ENCODE peak calls at places on chromosomes 5 and 9, in six cellular contexts. One of them, this sample, is unnamed.

GRCh38 chr5:73450672-73451217 is 2.2 kb upstream of the FOXD1 start:
- DNase-seq in skeletal muscle cell: no peak
- DNase-seq in lung microvascular endothelial cell: peak
- DNase-seq in right cardiac atrium: no peak
- DNase-seq in EL: no peak
- DNase-seq in pancreas: no peak
- DNase-seq in this sample: no peak

GRCh38 chr9:20786807-20787206 is 102.7 kb downstream of the FOCAD start:
- DNase-seq in lung microvascular endothelial cell: no peak
- DNase-seq in skeletal muscle cell: no peak
- DNase-seq in right cardiac atrium: peak
- DNase-seq in EL: no peak
- DNase-seq in pancreas: no peak
- DNase-seq in this sample: no peak

GRCh38 chr9:131670247-131670681 is 69.6 kb downstream of the RAPGEF1 start:
- DNase-seq in lung microvascular endothelial cell: no peak
- DNase-seq in skeletal muscle cell: no peak
- DNase-seq in EL: no peak
- DNase-seq in pancreas: no peak
- DNase-seq in right cardiac atrium: peak
- DNase-seq in this sample: no peak

GRCh38 chr5:21774791-21775190 is 1078.4 kb downstream of the CDH12 start:
- DNase-seq in right cardiac atrium: no peak
- DNase-seq in EL: no peak
- DNase-seq in skeletal muscle cell: peak
- DNase-seq in lung microvascular endothelial cell: peak
- DNase-seq in pancreas: no peak
- DNase-seq in this sample: no peak

GRCh38 chr5:121581588-121581987 is 270.1 kb upstream of the FTMT start:
- DNase-seq in right cardiac atrium: no peak
- DNase-seq in EL: no peak
- DNase-seq in skeletal muscle cell: no peak
- DNase-seq in lung microvascular endothelial cell: no peak
- DNase-seq in pancreas: no peak
- DNase-seq in this sample: no peak

GRCh38 chr5:24646915-24647314 is 2.1 kb upstream of the CDH10 start:
- DNase-seq in skeletal muscle cell: no peak
- DNase-seq in lung microvascular endothelial cell: no peak
- DNase-seq in right cardiac atrium: no peak
- DNase-seq in pancreas: no peak
- DNase-seq in EL: no peak
- DNase-seq in this sample: no peak

GRCh38 chr5:128498844-128499455 is 39.1 kb downstream of the FBN2 start:
- DNase-seq in lung microvascular endothelial cell: peak
- DNase-seq in right cardiac atrium: no peak
- DNase-seq in EL: peak
- DNase-seq in skeletal muscle cell: peak
- DNase-seq in pancreas: no peak
- DNase-seq in this sample: no peak

GRCh38 chr9:133910855-133911514 is 81.1 kb downstream of the VAV2 start:
- DNase-seq in right cardiac atrium: no peak
- DNase-seq in EL: no peak
- DNase-seq in skeletal muscle cell: no peak
- DNase-seq in pancreas: no peak
- DNase-seq in lung microvascular endothelial cell: no peak
- DNase-seq in this sample: no peak

GRCh38 chr9:36939655-36940578 is 94.2 kb downstream of the PAX5 start:
- DNase-seq in pancreas: no peak
- DNase-seq in lung microvascular endothelial cell: no peak
- DNase-seq in EL: no peak
- DNase-seq in skeletal muscle cell: no peak
- DNase-seq in right cardiac atrium: no peak
- DNase-seq in this sample: no peak

GRCh38 chr9:121773286-121773953 is 122.0 kb downstream of the DAB2IP start:
- DNase-seq in skeletal muscle cell: no peak
- DNase-seq in right cardiac atrium: no peak
- DNase-seq in pancreas: no peak
- DNase-seq in EL: no peak
- DNase-seq in lung microvascular endothelial cell: no peak
- DNase-seq in this sample: no peak

GRCh38 chr5:23994581-23995370 is 487.4 kb downstream of the PRDM9 start:
- DNase-seq in lung microvascular endothelial cell: no peak
- DNase-seq in pancreas: no peak
- DNase-seq in right cardiac atrium: no peak
- DNase-seq in EL: no peak
- DNase-seq in skeletal muscle cell: no peak
- DNase-seq in this sample: no peak

GRCh38 chr5:81971086-81971693 is 633 bp upstream of the ATG10 start:
- DNase-seq in right cardiac atrium: no peak
- DNase-seq in pancreas: no peak
- DNase-seq in EL: peak
- DNase-seq in lung microvascular endothelial cell: peak
- DNase-seq in skeletal muscle cell: no peak
- DNase-seq in this sample: no peak

GRCh38 chr5:159768243-159768642 is 148.0 kb upstream of the ADRA1B start:
- DNase-seq in skeletal muscle cell: no peak
- DNase-seq in EL: peak
- DNase-seq in right cardiac atrium: no peak
- DNase-seq in lung microvascular endothelial cell: peak
- DNase-seq in pancreas: no peak
- DNase-seq in this sample: peak

GRCh38 chr9:34675048-34675714 is 12.7 kb upstream of the CCL27 start:
- DNase-seq in pancreas: peak
- DNase-seq in right cardiac atrium: peak
- DNase-seq in lung microvascular endothelial cell: peak
- DNase-seq in skeletal muscle cell: no peak
- DNase-seq in EL: peak
- DNase-seq in this sample: peak

GRCh38 chr5:137312060-137312459 is 187.1 kb downstream of the SPOCK1 start:
- DNase-seq in right cardiac atrium: no peak
- DNase-seq in pancreas: no peak
- DNase-seq in skeletal muscle cell: no peak
- DNase-seq in EL: no peak
- DNase-seq in lung microvascular endothelial cell: no peak
- DNase-seq in this sample: no peak

GRCh38 chr5:90932052-90932699 is 373.6 kb downstream of the ADGRV1 start:
- DNase-seq in skeletal muscle cell: peak
- DNase-seq in EL: peak
- DNase-seq in lung microvascular endothelial cell: peak
- DNase-seq in right cardiac atrium: no peak
- DNase-seq in pancreas: peak
- DNase-seq in this sample: peak

GRCh38 chr9:95815153-95815552 is 60.3 kb upstream of the ERCC6L2 start:
- DNase-seq in pancreas: no peak
- DNase-seq in lung microvascular endothelial cell: peak
- DNase-seq in EL: peak
- DNase-seq in skeletal muscle cell: peak
- DNase-seq in right cardiac atrium: no peak
- DNase-seq in this sample: peak

GRCh38 chr5:56176155-56176798 is 56.9 kb downstream of the ANKRD55 start:
- DNase-seq in pancreas: no peak
- DNase-seq in skeletal muscle cell: peak
- DNase-seq in lung microvascular endothelial cell: no peak
- DNase-seq in EL: no peak
- DNase-seq in right cardiac atrium: no peak
- DNase-seq in this sample: peak

GRCh38 chr9:72843525-72844439 is 109.1 kb downstream of the ALDH1A1 start:
- DNase-seq in EL: no peak
- DNase-seq in right cardiac atrium: no peak
- DNase-seq in skeletal muscle cell: no peak
- DNase-seq in pancreas: no peak
- DNase-seq in lung microvascular endothelial cell: no peak
- DNase-seq in this sample: no peak

GRCh38 chr9:69028754-69029153 is 6.8 kb upstream of the FXN start:
- DNase-seq in skeletal muscle cell: no peak
- DNase-seq in EL: no peak
- DNase-seq in pancreas: no peak
- DNase-seq in lung microvascular endothelial cell: no peak
- DNase-seq in right cardiac atrium: no peak
- DNase-seq in this sample: no peak

GRCh38 chr5:32725994-32726659 is 15.0 kb downstream of the NPR3 start:
- DNase-seq in skeletal muscle cell: no peak
- DNase-seq in lung microvascular endothelial cell: no peak
- DNase-seq in right cardiac atrium: no peak
- DNase-seq in EL: no peak
- DNase-seq in pancreas: no peak
- DNase-seq in this sample: no peak

GRCh38 chr5:75712091-75712490 is 5.1 kb downstream of the POC5 start:
- DNase-seq in right cardiac atrium: no peak
- DNase-seq in pancreas: no peak
- DNase-seq in lung microvascular endothelial cell: no peak
- DNase-seq in EL: no peak
- DNase-seq in skeletal muscle cell: no peak
- DNase-seq in this sample: no peak

GRCh38 chr5:139019880-139020279 is 144.7 kb upstream of the LRRTM2 start:
- DNase-seq in EL: no peak
- DNase-seq in skeletal muscle cell: no peak
- DNase-seq in right cardiac atrium: no peak
- DNase-seq in lung microvascular endothelial cell: peak
- DNase-seq in pancreas: no peak
- DNase-seq in this sample: no peak

GRCh38 chr5:141782991-141783598 is 95.1 kb downstream of the PCDH1 start:
- DNase-seq in pancreas: no peak
- DNase-seq in lung microvascular endothelial cell: no peak
- DNase-seq in right cardiac atrium: no peak
- DNase-seq in EL: no peak
- DNase-seq in skeletal muscle cell: no peak
- DNase-seq in this sample: peak

GRCh38 chr5:103587185-103587748 is 24.7 kb upstream of the NUDT12 start:
- DNase-seq in right cardiac atrium: no peak
- DNase-seq in pancreas: no peak
- DNase-seq in skeletal muscle cell: no peak
- DNase-seq in lung microvascular endothelial cell: peak
- DNase-seq in EL: peak
- DNase-seq in this sample: no peak

GRCh38 chr5:52665544-52665943 is 122.2 kb upstream of the ITGA1 start:
- DNase-seq in EL: peak
- DNase-seq in skeletal muscle cell: peak
- DNase-seq in lung microvascular endothelial cell: peak
- DNase-seq in right cardiac atrium: no peak
- DNase-seq in pancreas: no peak
- DNase-seq in this sample: no peak

GRCh38 chr9:126957687-126958053 is 43.1 kb downstream of the RALGPS1 start:
- DNase-seq in EL: peak
- DNase-seq in lung microvascular endothelial cell: peak
- DNase-seq in pancreas: no peak
- DNase-seq in right cardiac atrium: no peak
- DNase-seq in skeletal muscle cell: no peak
- DNase-seq in this sample: peak

GRCh38 chr9:14313951-14314423 is at the start of gene NFIB:
- DNase-seq in EL: peak
- DNase-seq in right cardiac atrium: peak
- DNase-seq in lung microvascular endothelial cell: peak
- DNase-seq in skeletal muscle cell: no peak
- DNase-seq in pancreas: peak
- DNase-seq in this sample: peak

GRCh38 chr9:76898786-76899185 is 7.1 kb downstream of the PRUNE2 start:
- DNase-seq in right cardiac atrium: no peak
- DNase-seq in lung microvascular endothelial cell: no peak
- DNase-seq in EL: no peak
- DNase-seq in pancreas: no peak
- DNase-seq in skeletal muscle cell: no peak
- DNase-seq in this sample: no peak

GRCh38 chr5:141701341-141702119 is 19.5 kb upstream of the ARAP3 start:
- DNase-seq in EL: no peak
- DNase-seq in right cardiac atrium: no peak
- DNase-seq in lung microvascular endothelial cell: no peak
- DNase-seq in skeletal muscle cell: no peak
- DNase-seq in pancreas: no peak
- DNase-seq in this sample: no peak

GRCh38 chr5:108556414-108556813 is 174.5 kb upstream of the FBXL17 start:
- DNase-seq in EL: no peak
- DNase-seq in lung microvascular endothelial cell: no peak
- DNase-seq in pancreas: no peak
- DNase-seq in skeletal muscle cell: no peak
- DNase-seq in right cardiac atrium: no peak
- DNase-seq in this sample: no peak

This sample was measured in MG63.